ENCODE peak calls at places on chromosome 7, in nine cellular contexts. H, O, K, D, Y, M, I, B and A are unnamed samples.

GRCh38 chr7:76423666-76424412 is 911 bp upstream of the ZP3 start:
- DNase-seq in H (peak; percentile 1), O (no peak), K (peak; percentile 52), D (no peak), Y (no peak), M (no peak), I (no peak), B (no peak), A (no peak)

GRCh38 chr7:11244149-11244548 is 270.5 kb downstream of the PHF14 start:
- DNase-seq in H (no peak), O (no peak), K (no peak), D (no peak), Y (no peak), M (no peak), I (no peak), B (no peak), A (no peak)

GRCh38 chr7:3367271-3367670 is 66.2 kb downstream of the SDK1 start:
- DNase-seq in H (no peak), O (no peak), K (no peak), D (no peak), Y (no peak), M (no peak), I (no peak), B (no peak), A (no peak)

GRCh38 chr7:28409716-28410627 is 2.3 kb upstream of the CREB5 start:
- DNase-seq in H (no peak), O (no peak), K (peak; percentile 72), D (peak; percentile 62), Y (no peak), M (no peak), I (no peak), B (peak; percentile 20), A (no peak)

GRCh38 chr7:112045222-112045621 is 161.0 kb downstream of the DOCK4 start:
- DNase-seq in H (no peak), O (no peak), K (no peak), D (no peak), Y (no peak), M (no peak), I (no peak), B (no peak), A (no peak)

GRCh38 chr7:90178592-90179279 is 24.5 kb downstream of the STEAP1 start:
- DNase-seq in H (no peak), O (peak; percentile 84), K (no peak), D (no peak), Y (no peak), M (no peak), I (peak; percentile 99), B (no peak), A (no peak)

GRCh38 chr7:124550036-124550435 is 215.6 kb downstream of the GPR37 start:
- DNase-seq in H (no peak), O (no peak), K (no peak), D (no peak), Y (no peak), M (no peak), I (no peak), B (no peak), A (no peak)

GRCh38 chr7:108402865-108403264 is 53.4 kb downstream of the NRCAM start:
- DNase-seq in H (no peak), O (no peak), K (no peak), D (no peak), Y (no peak), M (peak; percentile 29), I (no peak), B (no peak), A (no peak)

GRCh38 chr7:142457146-142457703 is 199.4 kb upstream of the PRSS58 start:
- DNase-seq in H (no peak), O (no peak), K (no peak), D (no peak), Y (no peak), M (no peak), I (no peak), B (no peak), A (no peak)

GRCh38 chr7:82672078-82672477 is 228.5 kb upstream of the CACNA2D1 start:
- DNase-seq in H (no peak), O (no peak), K (no peak), D (no peak), Y (no peak), M (no peak), I (no peak), B (no peak), A (no peak)

GRCh38 chr7:31747553-31747952 is 60.5 kb downstream of the PPP1R17 start:
- DNase-seq in H (no peak), O (peak; percentile 5), K (no peak), D (no peak), Y (no peak), M (no peak), I (peak; percentile 15), B (no peak), A (no peak)

GRCh38 chr7:325051-325798 is 35.3 kb downstream of the FOXL3 start:
- DNase-seq in H (peak; percentile 27), O (no peak), K (no peak), D (no peak), Y (no peak), M (no peak), I (no peak), B (no peak), A (no peak)

GRCh38 chr7:5598769-5599371 is 175.2 kb upstream of the TNRC18 start:
- DNase-seq in H (no peak), O (no peak), K (peak; percentile 83), D (no peak), Y (no peak), M (no peak), I (no peak), B (no peak), A (no peak)